ENCODE peak calls at places on chromosomes 4 and X, in four cellular contexts. P, X, I and V are unnamed samples.

GRCh38 chrX:77447339-77448149 is at the start of gene FGF16:
- DNase-seq in P (no peak), X (peak), I (no peak), V (no peak)

GRCh38 chrX:107710617-107711391 is 64.8 kb downstream of the TSC22D3 start:
- DNase-seq in P (peak), X (no peak), I (peak), V (peak)

GRCh38 chrX:50941638-50942037 is 31.1 kb downstream of the BMP15 start:
- DNase-seq in P (peak), X (peak), I (no peak), V (no peak)

GRCh38 chrX:48972214-48973164 is 845 bp upstream of the KCND1 start:
- DNase-seq in P (peak), X (peak), I (peak), V (peak)

GRCh38 chrX:13208281-13208935 is 111.4 kb downstream of the ATXN3L start:
- DNase-seq in P (no peak), X (no peak), I (peak), V (no peak)

GRCh38 chr4:146450524-146450923 is 71.2 kb downstream of the SLC10A7 start:
- DNase-seq in P (no peak), X (no peak), I (no peak), V (no peak)

GRCh38 chr4:184728858-184729257 is 5.0 kb downstream of the CENPU start:
- DNase-seq in P (no peak), X (no peak), I (peak), V (no peak)

GRCh38 chr4:145302725-145303124 is 122.3 kb upstream of the OTUD4 start:
- DNase-seq in P (no peak), X (no peak), I (no peak), V (no peak)

GRCh38 chr4:2515835-2516550 is 20.5 kb upstream of the FAM193A start:
- DNase-seq in P (no peak), X (no peak), I (no peak), V (no peak)

GRCh38 chr4:60923075-60923474 is 277.1 kb upstream of the ADGRL3 start:
- DNase-seq in P (no peak), X (no peak), I (no peak), V (no peak)

GRCh38 chrX:94932278-94932965 is 1258.4 kb downstream of the FAM133A start:
- DNase-seq in P (no peak), X (no peak), I (no peak), V (no peak)

GRCh38 chr4:114250439-114250891 is 271.0 kb upstream of the ARSJ start:
- DNase-seq in P (no peak), X (no peak), I (no peak), V (no peak)

GRCh38 chr4:11632015-11632414 is 203.3 kb upstream of the HS3ST1 start:
- DNase-seq in P (no peak), X (no peak), I (no peak), V (no peak)

GRCh38 chr4:140952709-140953108 is 180.6 kb downstream of the RNF150 start:
- DNase-seq in P (no peak), X (no peak), I (no peak), V (no peak)

DNA sequence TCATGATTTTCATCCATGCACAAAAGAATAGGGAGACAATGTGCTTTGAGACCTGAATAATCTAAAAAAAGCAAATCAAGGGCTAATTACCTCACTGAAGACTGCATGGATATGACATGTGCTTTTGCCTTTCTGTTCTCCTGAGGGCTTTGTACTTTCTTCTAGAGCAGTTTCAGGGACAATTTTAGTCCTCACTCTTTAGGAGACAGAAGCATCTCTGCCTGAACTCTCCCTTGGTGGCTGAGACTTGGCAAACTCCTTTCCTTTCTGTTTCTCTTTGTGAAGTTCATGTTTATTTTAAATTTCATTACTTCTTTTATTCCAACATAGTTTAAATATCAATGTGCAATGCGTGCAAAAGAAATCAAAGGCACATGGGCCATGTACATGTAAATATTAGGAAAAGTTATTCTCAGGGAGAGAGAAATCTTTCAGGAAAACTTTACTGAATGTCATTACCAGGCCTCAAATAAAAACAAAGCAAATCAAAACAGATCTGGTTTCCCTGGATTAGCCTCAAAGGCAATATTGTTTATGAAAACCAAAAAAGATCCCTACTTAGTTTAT is 177.7 kb downstream of the RNF150 start:
- DNase-seq in P (no peak), X (no peak), I (no peak), V (no peak)
- TF ChIP-seq ELF1 in P (no peak), X (no peak), I (no peak), V (no peak)

GRCh38 chr4:7206856-7207567 is 14.7 kb downstream of the SORCS2 start:
- DNase-seq in P (peak), X (peak), I (no peak), V (no peak)
- TF ChIP-seq ELF1 in P (no peak), X (no peak), I (no peak), V (no peak)

DNA sequence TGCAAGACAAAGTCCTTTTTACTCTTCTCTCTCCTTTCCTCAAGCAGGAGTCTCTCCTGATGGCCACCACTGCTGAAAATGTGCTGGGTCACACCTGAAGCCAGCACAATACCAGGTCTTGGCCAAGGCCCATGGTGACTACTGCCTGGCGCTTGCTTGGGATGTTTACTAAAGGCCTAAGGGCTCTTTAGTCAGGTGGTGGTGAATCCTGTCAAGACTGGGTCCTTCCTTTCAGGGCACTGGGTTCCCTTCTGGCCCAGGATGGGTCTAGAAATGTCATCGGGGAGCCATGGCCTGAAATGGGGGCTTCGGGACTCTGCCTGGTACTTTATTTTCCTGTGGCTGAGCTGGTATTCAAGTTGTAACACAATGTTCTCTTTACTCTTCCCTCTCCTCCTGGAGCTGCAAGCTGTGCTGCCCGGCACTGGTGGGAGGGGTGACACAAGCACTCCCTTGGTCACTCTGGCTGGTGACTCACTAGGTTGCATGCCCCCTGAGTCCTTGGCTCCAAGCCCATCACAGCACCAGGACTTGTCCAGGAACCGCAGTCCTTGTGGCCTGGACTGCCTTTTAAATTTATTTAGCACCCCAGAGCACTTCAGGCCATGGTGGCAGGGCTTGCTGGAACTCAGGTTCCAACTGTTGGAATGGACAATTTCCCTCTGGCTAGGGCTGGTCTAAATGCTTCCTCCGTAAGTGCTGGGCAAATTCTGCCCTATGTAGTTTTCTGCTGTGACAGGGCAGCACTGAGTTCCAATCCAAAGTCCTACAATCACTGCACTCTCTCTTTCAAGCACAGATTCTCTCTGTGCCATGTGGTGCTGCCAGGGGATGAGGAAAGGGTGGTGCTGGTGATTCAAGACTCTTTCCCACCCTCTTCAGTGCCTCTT is 11.3 kb downstream of the ARL13A start:
- DNase-seq in P (peak), X (no peak), I (peak), V (peak)
- TF ChIP-seq ELF1 in P (no peak), X (no peak), I (no peak), V (no peak)

GRCh38 chrX:55149242-55149641 is 60.4 kb downstream of the PAGE2 start:
- DNase-seq in P (no peak), X (no peak), I (no peak), V (no peak)
- TF ChIP-seq ELF1 in P (no peak), X (no peak), I (no peak), V (no peak)

GRCh38 chr4:15402146-15402545 is 25.7 kb upstream of the C1QTNF7 start:
- DNase-seq in P (no peak), X (no peak), I (no peak), V (no peak)

GRCh38 chr4:15398732-15399131 is 29.1 kb upstream of the C1QTNF7 start:
- DNase-seq in P (no peak), X (no peak), I (no peak), V (no peak)

GRCh38 chr4:15402974-15403373 is 24.9 kb upstream of the C1QTNF7 start:
- DNase-seq in P (no peak), X (no peak), I (no peak), V (no peak)

GRCh38 chr4:15400276-15400675 is 27.6 kb upstream of the C1QTNF7 start:
- DNase-seq in P (no peak), X (no peak), I (no peak), V (no peak)

GRCh38 chr4:15400911-15401671 is 26.7 kb upstream of the C1QTNF7 start:
- DNase-seq in P (no peak), X (peak), I (no peak), V (no peak)
- TF ChIP-seq ELF1 in P (no peak), X (no peak), I (no peak), V (no peak)

GRCh38 chr4:5609265-5610007 is 98.9 kb downstream of the EVC2 start:
- DNase-seq in P (no peak), X (no peak), I (no peak), V (no peak)

GRCh38 chr4:5615496-5616075 is 92.8 kb downstream of the EVC2 start:
- DNase-seq in P (no peak), X (no peak), I (no peak), V (no peak)

GRCh38 chr4:5616331-5616950 is 91.9 kb downstream of the EVC2 start:
- DNase-seq in P (no peak), X (no peak), I (no peak), V (no peak)

DNA sequence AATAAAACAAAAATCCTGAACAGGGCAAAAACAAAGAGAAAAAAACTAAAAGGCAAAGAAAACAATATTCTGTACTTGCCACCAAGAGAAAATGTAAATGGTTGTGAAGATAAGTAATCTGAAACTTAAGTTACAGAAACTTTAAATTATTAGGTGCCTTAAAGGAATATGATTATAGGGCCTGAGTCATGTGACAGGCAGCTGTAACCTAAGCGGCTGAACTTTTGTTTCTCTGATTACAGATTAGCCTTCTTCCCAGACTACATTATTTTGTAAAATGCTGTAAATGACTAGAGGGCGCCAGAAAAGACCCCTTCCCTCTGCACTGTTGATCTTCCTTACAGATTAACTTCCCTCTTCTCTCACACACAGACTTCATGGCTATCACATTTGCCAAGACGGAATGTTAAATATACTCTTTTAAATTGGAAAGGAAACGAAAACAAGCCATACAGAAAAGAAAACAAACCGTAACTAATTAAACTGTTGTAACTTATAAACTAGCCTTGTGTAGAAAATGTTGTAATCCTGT is 96.6 kb downstream of the EVC2 start:
- DNase-seq in P (no peak), X (no peak), I (no peak), V (no peak)
- TF ChIP-seq ELF1 in P (no peak), X (no peak), I (no peak), V (no peak)